ENCODE peak calls at places on chromosomes 3 and 15, in ten cellular contexts. One of them, this sample, is unnamed.
A peak's percentile ranks its signal among the peaks of the same experiment; 100 is the strongest.

GRCh38 chr3:193851941-193852674 is 259.1 kb downstream of the OPA1 start:
- DNase-seq in astrocyte of the cerebellum: no peak
- DNase-seq in lower leg skin: no peak
- DNase-seq in GM06990: no peak
- DNase-seq in suprapubic skin: no peak
- DNase-seq in psoas muscle: no peak
- DNase-seq in OCI-LY7: no peak
- DNase-seq in epithelial cell of esophagus: no peak
- DNase-seq in AG10803: no peak
- DNase-seq in coronary artery: no peak
- DNase-seq in this sample: peak; percentile 68

GRCh38 chr15:68550498-68551295 is 28.1 kb upstream of the CORO2B start:
- DNase-seq in AG10803: peak; percentile 38
- DNase-seq in lower leg skin: peak; percentile 70
- DNase-seq in GM06990: no peak
- DNase-seq in OCI-LY7: peak; percentile 79
- DNase-seq in coronary artery: no peak
- DNase-seq in epithelial cell of esophagus: peak; percentile 71
- DNase-seq in psoas muscle: peak; percentile 63
- DNase-seq in astrocyte of the cerebellum: peak; percentile 29
- DNase-seq in suprapubic skin: peak; percentile 82
- DNase-seq in this sample: peak; percentile 39

GRCh38 chr3:16290007-16290826 is 25.2 kb downstream of the OXNAD1 start:
- DNase-seq in astrocyte of the cerebellum: peak; percentile 40
- DNase-seq in coronary artery: no peak
- DNase-seq in suprapubic skin: no peak
- DNase-seq in epithelial cell of esophagus: peak; percentile 62
- DNase-seq in OCI-LY7: peak; percentile 62
- DNase-seq in psoas muscle: no peak
- DNase-seq in GM06990: no peak
- DNase-seq in AG10803: peak; percentile 64
- DNase-seq in lower leg skin: peak; percentile 43
- DNase-seq in this sample: peak; percentile 77

GRCh38 chr15:99614749-99615288 is 49.0 kb downstream of the MEF2A start:
- DNase-seq in astrocyte of the cerebellum: no peak
- DNase-seq in coronary artery: no peak
- DNase-seq in epithelial cell of esophagus: peak; percentile 31
- DNase-seq in OCI-LY7: no peak
- DNase-seq in lower leg skin: no peak
- DNase-seq in GM06990: no peak
- DNase-seq in AG10803: no peak
- DNase-seq in suprapubic skin: no peak
- DNase-seq in psoas muscle: no peak
- DNase-seq in this sample: no peak

GRCh38 chr15:57610130-57610529 is 18.4 kb downstream of the MYZAP start:
- DNase-seq in lower leg skin: no peak
- DNase-seq in suprapubic skin: no peak
- DNase-seq in astrocyte of the cerebellum: peak; percentile 24
- DNase-seq in GM06990: no peak
- DNase-seq in psoas muscle: peak; percentile 58
- DNase-seq in coronary artery: peak; percentile 59
- DNase-seq in OCI-LY7: no peak
- DNase-seq in AG10803: peak; percentile 43
- DNase-seq in epithelial cell of esophagus: peak; percentile 85
- DNase-seq in this sample: peak; percentile 76

GRCh38 chr3:98812851-98813374 is 49.8 kb downstream of the ST3GAL6 start:
- DNase-seq in OCI-LY7: peak; percentile 48
- DNase-seq in suprapubic skin: no peak
- DNase-seq in epithelial cell of esophagus: peak; percentile 56
- DNase-seq in GM06990: no peak
- DNase-seq in psoas muscle: no peak
- DNase-seq in AG10803: peak; percentile 46
- DNase-seq in astrocyte of the cerebellum: no peak
- DNase-seq in coronary artery: no peak
- DNase-seq in lower leg skin: no peak
- DNase-seq in this sample: no peak

GRCh38 chr3:167711439-167711838 is 23.3 kb downstream of the PDCD10 start:
- DNase-seq in AG10803: no peak
- DNase-seq in epithelial cell of esophagus: no peak
- DNase-seq in GM06990: no peak
- DNase-seq in astrocyte of the cerebellum: no peak
- DNase-seq in suprapubic skin: no peak
- DNase-seq in lower leg skin: no peak
- DNase-seq in OCI-LY7: no peak
- DNase-seq in psoas muscle: no peak
- DNase-seq in coronary artery: no peak
- DNase-seq in this sample: no peak

GRCh38 chr3:166955549-166955948 is 424.5 kb downstream of the ZBBX start:
- DNase-seq in OCI-LY7: no peak
- DNase-seq in psoas muscle: no peak
- DNase-seq in lower leg skin: no peak
- DNase-seq in epithelial cell of esophagus: peak; percentile 10
- DNase-seq in AG10803: no peak
- DNase-seq in astrocyte of the cerebellum: no peak
- DNase-seq in coronary artery: no peak
- DNase-seq in GM06990: no peak
- DNase-seq in suprapubic skin: no peak
- DNase-seq in this sample: no peak

GRCh38 chr3:55282994-55283393 is 204.1 kb downstream of the WNT5A start:
- DNase-seq in psoas muscle: no peak
- DNase-seq in lower leg skin: no peak
- DNase-seq in coronary artery: no peak
- DNase-seq in AG10803: no peak
- DNase-seq in suprapubic skin: no peak
- DNase-seq in epithelial cell of esophagus: no peak
- DNase-seq in OCI-LY7: no peak
- DNase-seq in GM06990: no peak
- DNase-seq in astrocyte of the cerebellum: no peak
- DNase-seq in this sample: no peak

GRCh38 chr3:57026918-57027317 is 33.5 kb upstream of the SPATA12 start:
- DNase-seq in AG10803: peak; percentile 42
- DNase-seq in GM06990: no peak
- DNase-seq in coronary artery: no peak
- DNase-seq in astrocyte of the cerebellum: no peak
- DNase-seq in lower leg skin: no peak
- DNase-seq in psoas muscle: no peak
- DNase-seq in epithelial cell of esophagus: peak; percentile 27
- DNase-seq in OCI-LY7: no peak
- DNase-seq in suprapubic skin: no peak
- DNase-seq in this sample: no peak

GRCh38 chr15:25508369-25509002 is 69.7 kb upstream of the UBE3A start:
- DNase-seq in coronary artery: no peak
- DNase-seq in psoas muscle: no peak
- DNase-seq in suprapubic skin: no peak
- DNase-seq in GM06990: no peak
- DNase-seq in lower leg skin: no peak
- DNase-seq in epithelial cell of esophagus: peak; percentile 42
- DNase-seq in astrocyte of the cerebellum: peak; percentile 33
- DNase-seq in OCI-LY7: peak; percentile 56
- DNase-seq in AG10803: peak; percentile 62
- DNase-seq in this sample: peak; percentile 61

GRCh38 chr15:78437762-78438594 is at the start of gene IREB2:
- DNase-seq in lower leg skin: peak; percentile 97
- DNase-seq in astrocyte of the cerebellum: peak; percentile 97
- DNase-seq in psoas muscle: peak; percentile 97
- DNase-seq in suprapubic skin: peak; percentile 98
- DNase-seq in epithelial cell of esophagus: peak; percentile 97
- DNase-seq in coronary artery: peak; percentile 99
- DNase-seq in AG10803: peak; percentile 97
- DNase-seq in OCI-LY7: peak; percentile 99
- DNase-seq in GM06990: peak; percentile 99
- DNase-seq in this sample: peak; percentile 99

GRCh38 chr15:69535101-69535638 is 82.6 kb downstream of the RPLP1 start:
- DNase-seq in lower leg skin: no peak
- DNase-seq in suprapubic skin: no peak
- DNase-seq in OCI-LY7: no peak
- DNase-seq in coronary artery: no peak
- DNase-seq in GM06990: no peak
- DNase-seq in psoas muscle: no peak
- DNase-seq in astrocyte of the cerebellum: peak; percentile 64
- DNase-seq in AG10803: peak; percentile 50
- DNase-seq in epithelial cell of esophagus: peak; percentile 22
- DNase-seq in this sample: peak; percentile 64

GRCh38 chr15:60004019-60004845 is at the start of gene FOXB1:
- DNase-seq in astrocyte of the cerebellum: no peak
- DNase-seq in epithelial cell of esophagus: no peak
- DNase-seq in psoas muscle: no peak
- DNase-seq in OCI-LY7: no peak
- DNase-seq in coronary artery: no peak
- DNase-seq in suprapubic skin: no peak
- DNase-seq in AG10803: no peak
- DNase-seq in lower leg skin: no peak
- DNase-seq in GM06990: no peak
- DNase-seq in this sample: no peak

GRCh38 chr3:144529562-144529961 is 557.9 kb downstream of the DIPK2A start:
- DNase-seq in astrocyte of the cerebellum: no peak
- DNase-seq in coronary artery: no peak
- DNase-seq in GM06990: no peak
- DNase-seq in epithelial cell of esophagus: no peak
- DNase-seq in OCI-LY7: no peak
- DNase-seq in AG10803: no peak
- DNase-seq in lower leg skin: no peak
- DNase-seq in suprapubic skin: no peak
- DNase-seq in psoas muscle: no peak
- DNase-seq in this sample: no peak

GRCh38 chr15:56532766-56533455 is 68.0 kb upstream of the MNS1 start:
- DNase-seq in suprapubic skin: no peak
- DNase-seq in OCI-LY7: peak; percentile 96
- DNase-seq in coronary artery: no peak
- DNase-seq in epithelial cell of esophagus: no peak
- DNase-seq in psoas muscle: no peak
- DNase-seq in AG10803: no peak
- DNase-seq in lower leg skin: no peak
- DNase-seq in astrocyte of the cerebellum: peak; percentile 11
- DNase-seq in GM06990: no peak
- DNase-seq in this sample: no peak
- H3K4me3 ChIP-seq in suprapubic skin: no peak overlapping the region
- H3K4me3 ChIP-seq in OCI-LY7: peak overlapping the region; percentile 54
- H3K4me3 ChIP-seq in coronary artery: no peak overlapping the region
- H3K4me3 ChIP-seq in epithelial cell of esophagus: no peak overlapping the region
- H3K4me3 ChIP-seq in psoas muscle: no peak overlapping the region
- H3K4me3 ChIP-seq in AG10803: no peak overlapping the region
- H3K4me3 ChIP-seq in lower leg skin: no peak overlapping the region
- H3K4me3 ChIP-seq in astrocyte of the cerebellum: no peak overlapping the region
- H3K4me3 ChIP-seq in GM06990: no peak overlapping the region
- H3K4me3 ChIP-seq in this sample: no peak overlapping the region

GRCh38 chr3:99817437-99818240 is at the start of gene CMSS1:
- DNase-seq in lower leg skin: peak; percentile 92
- DNase-seq in GM06990: peak; percentile 96
- DNase-seq in OCI-LY7: peak; percentile 90
- DNase-seq in coronary artery: peak; percentile 95
- DNase-seq in epithelial cell of esophagus: peak; percentile 94
- DNase-seq in suprapubic skin: peak; percentile 97
- DNase-seq in psoas muscle: peak; percentile 97
- DNase-seq in astrocyte of the cerebellum: peak; percentile 68
- DNase-seq in AG10803: peak; percentile 88
- DNase-seq in this sample: peak; percentile 96
- TF ChIP-seq CTCF in lower leg skin: no peak
- TF ChIP-seq CTCF in GM06990: no peak
- TF ChIP-seq CTCF in OCI-LY7: peak; percentile 33
- TF ChIP-seq CTCF in coronary artery: no peak
- TF ChIP-seq CTCF in epithelial cell of esophagus: peak; percentile 41
- TF ChIP-seq CTCF in suprapubic skin: no peak
- TF ChIP-seq CTCF in psoas muscle: peak; percentile 31
- TF ChIP-seq CTCF in astrocyte of the cerebellum: no peak
- TF ChIP-seq CTCF in AG10803: peak; percentile 42
- TF ChIP-seq CTCF in this sample: peak; percentile 13

GRCh38 chr15:89777073-89777820 is 1.1 kb downstream of the MESP2 start:
- DNase-seq in epithelial cell of esophagus: no peak
- DNase-seq in AG10803: no peak
- DNase-seq in suprapubic skin: no peak
- DNase-seq in GM06990: no peak
- DNase-seq in lower leg skin: no peak
- DNase-seq in astrocyte of the cerebellum: no peak
- DNase-seq in coronary artery: peak; percentile 72
- DNase-seq in psoas muscle: no peak
- DNase-seq in OCI-LY7: no peak
- DNase-seq in this sample: no peak
- H3K4me3 ChIP-seq in epithelial cell of esophagus: no peak overlapping the region
- H3K4me3 ChIP-seq in AG10803: no peak overlapping the region
- H3K4me3 ChIP-seq in suprapubic skin: peak overlapping the region; percentile 49
- H3K4me3 ChIP-seq in GM06990: no peak overlapping the region
- H3K4me3 ChIP-seq in lower leg skin: no peak overlapping the region
- H3K4me3 ChIP-seq in astrocyte of the cerebellum: no peak overlapping the region
- H3K4me3 ChIP-seq in coronary artery: peak overlapping the region; percentile 71
- H3K4me3 ChIP-seq in psoas muscle: peak overlapping the region; percentile 66
- H3K4me3 ChIP-seq in OCI-LY7: no peak overlapping the region
- H3K4me3 ChIP-seq in this sample: no peak overlapping the region

DNA sequence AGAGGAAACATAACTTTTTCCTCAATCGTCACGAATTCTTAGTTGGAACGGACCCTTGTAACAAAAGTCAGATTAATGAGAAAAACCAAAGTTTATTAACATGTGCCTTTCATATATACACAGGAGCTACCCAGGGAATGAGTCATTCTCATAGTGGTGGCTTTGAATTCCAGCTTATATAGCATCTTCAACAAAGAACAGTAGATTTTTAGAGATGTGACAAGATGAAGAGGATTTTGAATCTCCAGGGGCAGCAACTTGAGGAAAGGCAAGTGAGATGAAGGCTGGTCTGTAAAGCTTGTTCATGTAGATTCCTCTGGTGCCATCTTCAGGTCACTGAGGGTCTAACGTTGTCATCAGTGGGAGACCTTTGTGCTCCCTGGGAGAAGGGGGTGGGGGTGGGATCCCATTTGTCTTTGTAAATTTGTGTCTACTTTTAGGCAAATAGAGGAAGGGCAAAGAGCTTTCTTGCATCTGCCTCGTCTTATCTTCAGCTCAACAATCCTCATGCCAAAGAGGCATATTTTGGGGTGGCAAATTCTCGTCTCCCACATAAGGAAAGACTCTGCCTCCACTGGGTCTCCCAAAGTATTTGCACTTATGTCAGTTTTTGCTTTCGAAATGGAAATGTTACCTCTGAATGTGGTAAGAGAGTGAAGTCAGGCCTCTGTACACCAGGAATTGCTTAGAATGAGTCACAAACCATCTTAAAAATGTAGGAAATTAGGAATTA is 29.5 kb downstream of the CLEC3B start:
- DNase-seq in psoas muscle: no peak
- DNase-seq in epithelial cell of esophagus: peak; percentile 32
- DNase-seq in coronary artery: no peak
- DNase-seq in suprapubic skin: no peak
- DNase-seq in GM06990: no peak
- DNase-seq in OCI-LY7: peak; percentile 32
- DNase-seq in AG10803: peak; percentile 83
- DNase-seq in lower leg skin: no peak
- DNase-seq in astrocyte of the cerebellum: peak; percentile 57
- DNase-seq in this sample: peak; percentile 78
- TF ChIP-seq CTCF in psoas muscle: no peak
- TF ChIP-seq CTCF in epithelial cell of esophagus: peak; percentile 24
- TF ChIP-seq CTCF in coronary artery: no peak
- TF ChIP-seq CTCF in suprapubic skin: no peak
- TF ChIP-seq CTCF in GM06990: peak; percentile 40
- TF ChIP-seq CTCF in OCI-LY7: peak; percentile 71
- TF ChIP-seq CTCF in AG10803: peak; percentile 15
- TF ChIP-seq CTCF in lower leg skin: no peak
- TF ChIP-seq CTCF in astrocyte of the cerebellum: no peak
- TF ChIP-seq CTCF in this sample: no peak

DNA sequence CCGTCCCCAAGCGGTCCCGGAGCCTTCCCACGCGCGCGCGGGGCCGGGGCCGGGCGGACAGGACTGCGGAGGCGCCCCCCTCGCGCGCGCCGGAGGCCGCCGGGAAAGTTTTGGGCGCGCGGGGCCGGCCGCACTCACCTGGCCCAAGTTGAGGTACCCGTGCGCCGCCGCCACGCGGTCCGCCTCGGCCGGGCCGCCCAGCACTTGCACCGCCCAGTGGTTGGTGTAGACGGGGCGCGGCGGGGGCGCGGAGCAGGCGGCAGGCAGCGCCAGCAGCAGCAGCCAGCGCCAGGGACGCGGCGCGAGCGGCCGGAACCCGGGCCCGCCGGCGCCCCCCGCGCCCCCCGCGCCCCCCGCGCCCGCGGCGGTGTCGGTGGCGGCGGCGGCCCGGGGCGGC is 273 bp downstream of the PCSK6 start:
- DNase-seq in coronary artery: peak; percentile 24
- DNase-seq in psoas muscle: peak; percentile 69
- DNase-seq in epithelial cell of esophagus: peak; percentile 67
- DNase-seq in AG10803: no peak
- DNase-seq in OCI-LY7: no peak
- DNase-seq in GM06990: no peak
- DNase-seq in suprapubic skin: no peak
- DNase-seq in astrocyte of the cerebellum: no peak
- DNase-seq in lower leg skin: no peak
- DNase-seq in this sample: no peak
- H3K4me3 ChIP-seq in coronary artery: peak overlapping the region; percentile 69
- H3K4me3 ChIP-seq in psoas muscle: peak overlapping the region; percentile 64
- H3K4me3 ChIP-seq in epithelial cell of esophagus: no peak overlapping the region
- H3K4me3 ChIP-seq in AG10803: no peak overlapping the region
- H3K4me3 ChIP-seq in OCI-LY7: no peak overlapping the region
- H3K4me3 ChIP-seq in GM06990: no peak overlapping the region
- H3K4me3 ChIP-seq in suprapubic skin: peak overlapping the region; percentile 49
- H3K4me3 ChIP-seq in astrocyte of the cerebellum: no peak overlapping the region
- H3K4me3 ChIP-seq in lower leg skin: no peak overlapping the region
- H3K4me3 ChIP-seq in this sample: no peak overlapping the region

This sample was measured in astrocyte of the spinal cord.